ENCODE peak calls at places on chromosomes 16 and 17, in four cellular contexts. U, I, X and V are unnamed samples.

GRCh38 chr17:1782171-1782567 is 20.3 kb downstream of the SERPINF1 start:
- DNase-seq in U (no peak), X (no peak), I (no peak), V (no peak)

GRCh38 chr17:27494192-27495091 is 38.2 kb downstream of the KSR1 start:
- DNase-seq in X (no peak), U (no peak), I (no peak), V (peak; percentile 84)

GRCh38 chr16:17404903-17405691 is 65.7 kb downstream of the XYLT1 start:
- DNase-seq in U (no peak), I (no peak), X (no peak), V (no peak)

GRCh38 chr16:67562526-67562917 is at the start of gene CTCF:
- DNase-seq in X (no peak), U (no peak), I (peak; percentile 84), V (peak; percentile 70)

GRCh38 chr17:55454906-55455474 is 33.4 kb upstream of the MMD start:
- DNase-seq in X (no peak), I (no peak), U (no peak), V (peak; percentile 98)

GRCh38 chr16:51409001-51409675 is 258.1 kb upstream of the SALL1 start:
- DNase-seq in I (no peak), X (no peak), U (no peak), V (no peak)

GRCh38 chr16:49643429-49644142 is 212.3 kb downstream of the ZNF423 start:
- DNase-seq in X (no peak), I (no peak), U (no peak), V (no peak)

GRCh38 chr17:76458580-76459490 is 5.9 kb upstream of the UBE2O start:
- DNase-seq in U (no peak), I (peak; percentile 56), X (peak; percentile 79), V (peak; percentile 71)

GRCh38 chr17:75847595-75848522 is 3.7 kb upstream of the UNC13D start:
- DNase-seq in X (no peak), U (no peak), I (no peak), V (no peak)

GRCh38 chr17:78105101-78105500 is 23.5 kb downstream of the TMC6 start:
- DNase-seq in U (no peak), X (no peak), I (no peak), V (no peak)

GRCh38 chr17:8913091-8913490 is 45.6 kb upstream of the PIK3R6 start:
- DNase-seq in U (no peak), I (no peak), X (no peak), V (no peak)

GRCh38 chr17:58614854-58615409 is 76.9 kb downstream of the TEX14 start:
- DNase-seq in X (no peak), U (no peak), I (no peak), V (no peak)

GRCh38 chr16:35564148-35564547 is 2104.7 kb downstream of the TP53TG3F start:
- DNase-seq in I (no peak), X (no peak), U (no peak), V (no peak)

GRCh38 chr16:53415504-53415903 is 18.8 kb upstream of the RBL2 start:
- DNase-seq in I (no peak), X (no peak), U (no peak), V (peak; percentile 31)

GRCh38 chr16:85784813-85785212 is 14.5 kb downstream of the EMC8 start:
- DNase-seq in I (no peak), X (no peak), U (no peak), V (no peak)

GRCh38 chr17:66461343-66461995 is 159.1 kb downstream of the PRKCA start:
- DNase-seq in I (no peak), X (no peak), U (no peak), V (no peak)

DNA sequence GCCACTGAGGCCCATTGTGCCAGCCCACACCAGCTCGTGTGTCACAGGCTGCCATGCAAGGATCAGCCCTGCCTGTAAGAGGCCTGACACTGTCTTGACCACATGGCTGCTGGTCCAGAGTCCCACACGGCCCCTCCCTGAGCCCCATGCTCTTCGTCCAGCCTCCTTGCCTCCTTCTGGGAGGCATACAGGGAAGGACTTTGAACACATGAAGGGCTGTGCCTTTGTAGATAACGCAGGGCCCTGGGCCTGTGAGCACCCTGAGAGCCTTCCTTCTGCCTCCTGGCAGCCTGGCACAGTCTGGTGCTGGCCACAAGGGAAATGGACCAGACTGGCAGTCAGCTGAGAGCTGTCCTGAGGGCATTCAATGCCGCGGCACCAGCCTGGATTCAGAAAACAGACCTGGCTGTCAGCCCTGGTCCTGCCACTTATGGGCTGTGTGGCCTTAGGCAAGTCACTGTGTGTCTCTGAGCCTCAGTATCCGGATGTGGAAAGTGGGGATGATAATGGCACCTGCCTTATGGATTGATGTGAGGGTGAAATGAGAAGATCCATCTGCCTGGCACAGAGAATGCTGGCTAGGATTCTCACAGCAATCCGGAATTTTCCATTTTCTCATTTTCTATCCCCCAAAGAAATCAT is 19.2 kb upstream of the SPNS2 start:
- DNase-seq in I (no peak), X (no peak), U (no peak), V (no peak)
- TF ChIP-seq POLR2A in I (no peak), X (no peak), U (no peak), V (no peak)

GRCh38 chr16:4537376-4538066 is 1.1 kb downstream of the CDIP1 start:
- DNase-seq in U (no peak), I (no peak), X (no peak), V (no peak)
- TF ChIP-seq CREB1 in U (no peak), I (no peak), X (peak; percentile 8), V (no peak)

GRCh38 chr16:1437606-1438005 is 6.7 kb downstream of the PERCC1 start:
- DNase-seq in X (no peak), I (no peak), U (no peak), V (no peak)

GRCh38 chr16:1441391-1441829 is 2.9 kb downstream of the CCDC154 start:
- DNase-seq in X (no peak), I (no peak), U (no peak), V (no peak)

GRCh38 chr16:1436731-1437355 is 6.0 kb downstream of the PERCC1 start:
- DNase-seq in U (no peak), I (no peak), X (no peak), V (no peak)

GRCh38 chr16:1438229-1439057 is 5.9 kb downstream of the CCDC154 start:
- DNase-seq in U (no peak), X (no peak), I (no peak), V (no peak)

GRCh38 chr16:1439058-1439698 is 5.2 kb downstream of the CCDC154 start:
- DNase-seq in I (no peak), U (no peak), X (no peak), V (no peak)
- TF ChIP-seq POLR2A in I (no peak), U (no peak), X (no peak), V (no peak)

GRCh38 chr17:49512296-49513043 is 17.4 kb downstream of the NGFR start:
- DNase-seq in I (no peak), U (no peak), X (no peak), V (no peak)
- TF ChIP-seq CREB1 in I (no peak), U (no peak), X (no peak), V (no peak)